ENCODE peak calls at places on chromosomes 13 and 19, in four cellular contexts. Q, X, B and E are unnamed samples.

GRCh38 chr19:18421371-18421959 is 2.3 kb downstream of the SSBP4 start:
- DNase-seq in B (no peak), X (no peak), Q (no peak), E (no peak)

GRCh38 chr19:3699071-3699740 is 1.1 kb downstream of the PIP5K1C start:
- DNase-seq in Q (peak), B (peak), X (no peak), E (no peak)

GRCh38 chr13:77213644-77214043 is 113.2 kb downstream of the MYCBP2 start:
- DNase-seq in Q (no peak), X (no peak), B (no peak), E (no peak)

GRCh38 chr19:10390652-10391286 is 10.4 kb upstream of the TYK2 start:
- DNase-seq in X (peak), B (peak), Q (peak), E (no peak)

GRCh38 chr19:33497778-33498175 is 23.8 kb downstream of the PEPD start:
- DNase-seq in Q (no peak), X (no peak), B (no peak), E (no peak)

GRCh38 chr13:80030491-80030890 is 310.4 kb downstream of the SPRY2 start:
- DNase-seq in Q (no peak), B (peak), X (peak), E (no peak)

GRCh38 chr19:17448190-17448967 is at the start of gene TMEM221:
- DNase-seq in Q (no peak), B (peak), X (no peak), E (no peak)

GRCh38 chr19:16661480-16662034 is 618 bp downstream of the TMEM38A start:
- DNase-seq in B (peak), Q (no peak), X (peak), E (no peak)

GRCh38 chr19:53102701-53103140 is 501 bp downstream of the ZNF160 start:
- DNase-seq in Q (no peak), X (no peak), B (peak), E (no peak)

GRCh38 chr13:33633701-33634525 is 184.0 kb upstream of the RFC3 start:
- DNase-seq in X (no peak), Q (no peak), B (no peak), E (no peak)

GRCh38 chr13:43346427-43346826 is 323.0 kb downstream of the DNAJC15 start:
- DNase-seq in B (no peak), Q (no peak), X (no peak), E (no peak)

GRCh38 chr13:28423010-28423409 is 71.9 kb downstream of the FLT1 start:
- DNase-seq in Q (no peak), B (no peak), X (peak), E (no peak)

GRCh38 chr13:93577105-93577504 is 350.5 kb downstream of the GPC6 start:
- DNase-seq in X (no peak), B (no peak), Q (no peak), E (no peak)

GRCh38 chr19:12841094-12841493 is 2.8 kb downstream of the MAST1 start:
- DNase-seq in Q (no peak), X (no peak), B (peak), E (no peak)

GRCh38 chr19:18401580-18402112 is 4.2 kb upstream of the LRRC25 start:
- DNase-seq in X (no peak), Q (no peak), B (peak), E (no peak)

GRCh38 chr13:70424428-70424827 is 316.2 kb upstream of the KLHL1 start:
- DNase-seq in B (peak), X (no peak), Q (no peak), E (no peak)

GRCh38 chr19:17246681-17247425 is 1.1 kb upstream of the NR2F6 start:
- DNase-seq in B (no peak), X (no peak), Q (no peak), E (peak)

GRCh38 chr19:19487077-19488040 is 28.0 kb downstream of the TSSK6 start:
- DNase-seq in B (no peak), X (no peak), Q (no peak), E (no peak)

GRCh38 chr19:50315773-50316448 is 13.3 kb downstream of the KCNC3 start:
- DNase-seq in B (no peak), Q (no peak), X (no peak), E (no peak)

GRCh38 chr19:48344892-48345291 is 18.8 kb downstream of the TMEM143 start:
- DNase-seq in B (peak), Q (no peak), X (no peak), E (no peak)

GRCh38 chr19:11361771-11362731 is 6.8 kb downstream of the PLPPR2 start:
- DNase-seq in Q (no peak), X (no peak), B (no peak), E (no peak)

GRCh38 chr19:50725932-50726230 is 2.7 kb downstream of the CLEC11A start:
- DNase-seq in X (no peak), B (no peak), Q (no peak), E (no peak)

GRCh38 chr13:110319774-110320509 is 12.9 kb downstream of the COL4A2 start:
- DNase-seq in B (no peak), X (no peak), Q (no peak), E (no peak)

GRCh38 chr19:8487137-8487851 is 15.1 kb downstream of the PRAM1 start:
- DNase-seq in B (no peak), X (peak), Q (no peak), E (no peak)

GRCh38 chr19:49689133-49690072 is at the start of gene ADM5:
- DNase-seq in Q (no peak), B (no peak), X (no peak), E (no peak)

GRCh38 chr19:11814707-11815050 is 606 bp downstream of the ZNF440 start:
- DNase-seq in B (no peak), X (no peak), Q (no peak), E (no peak)

GRCh38 chr13:25678398-25678797 is 306.6 kb downstream of the ATP8A2 start:
- DNase-seq in B (no peak), X (no peak), Q (no peak), E (no peak)